ENCODE peak calls at places on chromosomes 4 and X, in four cellular contexts. K, O, D and P are unnamed samples. For H3K4me1, the result is how much of the 10 kb centered on the place peaks cover.

GRCh38 chrX:48997455-48997854 is 4.6 kb downstream of the GRIPAP1 start:
- DNase-seq in D (no peak), K (no peak), O (no peak), P (no peak)

GRCh38 chrX:134181261-134181660 is 55.7 kb upstream of the CCDC160 start:
- DNase-seq in K (no peak), D (no peak), O (peak), P (no peak)

GRCh38 chrX:94908648-94909047 is 1234.6 kb downstream of the FAM133A start:
- DNase-seq in O (no peak), D (no peak), K (no peak), P (no peak)

GRCh38 chr4:80072607-80073361 is at the start of gene ANTXR2:
- DNase-seq in O (peak), K (peak), D (peak), P (peak)

GRCh38 chrX:1686642-1687041 is 71.8 kb downstream of the ASMT start:
- DNase-seq in O (no peak), D (no peak), K (no peak), P (no peak)

GRCh38 chrX:49053223-49054072 is 5.4 kb upstream of the CCDC120 start:
- DNase-seq in O (peak), D (peak), K (peak), P (no peak)

GRCh38 chr4:150664935-150665334 is 83.0 kb downstream of the MAB21L2 start:
- DNase-seq in O (peak), D (peak), K (no peak), P (no peak)

GRCh38 chr4:138910914-138911336 is 104.7 kb upstream of the NOCT start:
- DNase-seq in K (peak), D (peak), O (peak), P (peak)

GRCh38 chr4:128854433-128854832 is 44.9 kb downstream of the JADE1 start:
- DNase-seq in O (no peak), D (peak), K (no peak), P (no peak)

GRCh38 chrX:151397741-151398070 is 700 bp downstream of the VMA21 start:
- DNase-seq in O (no peak), K (no peak), D (no peak), P (no peak)

GRCh38 chrX:12309733-12310054 is 171.4 kb downstream of the FRMPD4 start:
- DNase-seq in K (no peak), D (no peak), O (no peak), P (no peak)

GRCh38 chrX:135697614-135698013 is 15.8 kb upstream of the CT45A1 start:
- DNase-seq in K (no peak), D (no peak), O (no peak), P (no peak)

GRCh38 chrX:5971300-5971699 is 257.4 kb downstream of the NLGN4X start:
- DNase-seq in K (no peak), D (no peak), O (no peak), P (no peak)

GRCh38 chr4:133997440-133997839 is 204.1 kb downstream of the PABPC4L start:
- DNase-seq in D (peak), O (peak), K (no peak), P (no peak)

GRCh38 chrX:9312922-9313867 is 151.7 kb upstream of the TBL1X start:
- DNase-seq in D (no peak), K (peak), O (peak), P (no peak)

GRCh38 chr4:41145571-41146078 is 68.7 kb downstream of the APBB2 start:
- DNase-seq in K (no peak), D (peak), O (no peak), P (no peak)

GRCh38 chr4:37802068-37802666 is 24.3 kb upstream of the PGM2 start:
- DNase-seq in K (peak), O (peak), D (peak), P (no peak)

GRCh38 chr4:1092026-1092982 is 21.1 kb downstream of the RNF212 start:
- DNase-seq in D (no peak), O (no peak), K (no peak), P (no peak)

GRCh38 chr4:1683371-1683902 is 676 bp downstream of the FAM53A start:
- DNase-seq in K (no peak), D (peak), O (peak), P (no peak)

GRCh38 chr4:150108693-150109092 is 30.4 kb downstream of the DCLK2 start:
- DNase-seq in O (no peak), K (no peak), D (no peak), P (no peak)

GRCh38 chrX:97399400-97399799 is 515.7 kb downstream of the RPA4 start:
- DNase-seq in K (no peak), O (peak), D (peak), P (no peak)

GRCh38 chr4:10074767-10075105 is 41.9 kb downstream of the WDR1 start:
- DNase-seq in O (peak), K (no peak), D (peak), P (no peak)

GRCh38 chrX:44003975-44004374 is 30.8 kb upstream of the NDP start:
- DNase-seq in K (peak), D (peak), O (no peak), P (no peak)

DNA sequence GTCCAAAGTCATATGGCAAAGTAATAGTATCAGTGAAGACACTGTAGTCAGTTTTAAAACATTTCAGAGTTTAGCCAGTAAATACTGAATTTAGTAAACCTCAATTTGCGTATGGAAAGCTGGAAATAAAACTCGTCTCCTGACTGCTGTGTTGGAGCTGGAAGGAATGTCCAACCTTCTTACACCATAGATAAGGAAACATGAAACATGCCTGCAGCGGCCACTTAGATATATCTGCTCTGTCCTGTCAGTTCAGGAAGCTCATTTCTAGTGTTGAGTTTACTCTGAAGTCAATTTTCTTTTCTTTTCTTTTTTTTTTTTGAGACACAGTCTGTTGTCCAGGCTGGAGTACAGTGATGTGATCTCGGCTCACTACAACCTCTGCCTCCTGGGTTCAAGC is 21.2 kb downstream of the ARHGAP10 start:
- DNase-seq in O (no peak), K (no peak), D (peak), P (no peak)
- H3K4me1 ChIP-seq in O (under half), K (under half), D (under half), P (under half)

DNA sequence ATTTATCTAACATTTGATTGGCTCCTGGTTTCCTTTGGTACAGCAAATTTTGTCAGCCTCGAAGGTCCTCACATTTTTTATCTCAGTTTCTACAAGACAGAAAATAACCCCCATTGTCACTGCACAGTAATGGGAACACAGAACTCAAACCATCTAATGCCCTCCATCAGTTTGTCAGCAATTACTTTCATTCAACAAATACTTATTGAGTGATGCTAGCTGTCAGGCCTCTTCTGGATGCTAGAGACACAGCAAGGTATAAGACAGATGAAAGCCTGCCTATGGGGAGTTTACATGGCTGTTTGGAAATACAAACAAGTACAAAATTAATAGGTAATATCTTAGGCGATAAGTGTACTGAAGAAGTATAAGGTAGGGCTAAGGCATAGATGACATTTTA is 5.0 kb upstream of the HTN3 start:
- DNase-seq in D (no peak), O (no peak), K (no peak), P (no peak)
- H3K4me1 ChIP-seq in D (under half), O (under half), K (under half), P (under half)

GRCh38 chrX:139290310-139290709 is 240.2 kb upstream of the F9 start:
- DNase-seq in D (no peak), O (no peak), K (no peak), P (no peak)
- H3K4me1 ChIP-seq in D (under half), O (under half), K (under half), P (under half)

GRCh38 chr4:145808848-145809512 is 129.0 kb downstream of the C4orf51 start:
- DNase-seq in O (no peak), K (no peak), D (no peak), P (no peak)
- H3K4me1 ChIP-seq in O (under half), K (under half), D (under half), P (half or more)

DNA sequence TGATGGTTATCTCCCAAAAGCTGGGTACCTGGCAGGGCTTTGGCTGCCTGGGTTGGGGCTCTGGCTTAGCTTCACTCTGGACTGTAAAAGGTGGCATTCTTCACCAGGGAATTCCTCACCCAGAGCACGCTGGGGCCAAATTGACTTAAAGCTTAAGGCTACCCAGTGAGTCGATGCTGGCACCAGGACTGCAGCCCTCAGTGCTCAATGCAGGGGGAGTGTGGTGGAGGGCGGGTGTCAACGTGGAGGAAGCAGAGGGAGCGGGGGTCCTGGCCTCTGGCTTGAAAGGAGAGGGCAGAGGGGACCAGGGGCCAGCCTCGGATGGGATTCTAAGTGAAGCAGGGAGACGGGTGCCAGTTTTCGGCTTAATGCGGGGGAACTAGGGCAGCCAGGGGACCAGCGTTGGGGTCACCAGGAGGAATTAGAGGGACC is 446 bp upstream of the FAM50A start:
- DNase-seq in O (peak), K (no peak), D (no peak), P (no peak)
- H3K4me1 ChIP-seq in O (under half), K (under half), D (under half), P (under half)

DNA sequence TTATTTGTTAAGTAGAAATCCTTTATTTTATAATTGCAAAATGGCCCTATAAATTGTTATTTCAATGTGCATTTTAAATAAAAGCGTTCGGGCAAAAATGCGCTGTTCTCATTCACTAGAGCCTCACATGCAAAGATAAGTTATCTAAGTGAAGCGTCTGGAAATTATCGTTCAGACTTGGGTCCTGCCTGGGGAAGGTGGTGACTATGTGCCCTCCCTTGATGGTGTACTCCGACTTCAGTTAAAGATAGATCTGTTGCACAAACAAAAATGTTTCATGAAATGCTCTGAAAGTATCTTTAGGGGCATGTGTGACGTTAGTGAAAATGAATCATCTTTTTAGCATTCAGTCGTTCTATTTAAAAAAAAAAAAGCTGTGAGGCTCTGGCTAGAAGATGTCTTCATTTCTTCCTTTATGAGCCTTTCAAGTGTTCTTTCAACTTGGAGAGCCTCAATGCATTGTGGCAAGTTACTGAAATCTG is 82.8 kb downstream of the AFF1 start:
- DNase-seq in O (no peak), D (peak), K (no peak), P (no peak)
- H3K4me1 ChIP-seq in O (under half), D (half or more), K (under half), P (under half)